ENCODE peak calls at places on chromosomes 3 and 15, in nine cellular contexts. K is lower leg skin; A is OCI-LY7; S is stimulated activated naive CD8-positive, alpha-beta T cell treated with anti-CD3 and anti-CD28 coated beads, Interleukin-15, amount 100 ng/mL, for 72 hours; W is NCI-H748 treated with DMSO at 0.1 percent for 48 hours; T is spleen; R is AG04450; I is activated CD8-positive, alpha-beta T cell treated with anti-CD3 and anti-CD28 coated beads for 36 hours; E is hypothalamus. H is an unnamed sample.

GRCh38 chr15:74460298-74460697 is 662 bp downstream of the UBL7 start:
- DNase-seq in I (no peak), W (no peak), T (no peak), A (peak; percentile 27), E (no peak), R (no peak), S (no peak), K (no peak), H (no peak)

GRCh38 chr3:172787019-172787418 is 36.5 kb downstream of the ECT2 start:
- DNase-seq in A (no peak), E (no peak), R (no peak), W (no peak), I (no peak), S (no peak), T (no peak), K (no peak), H (no peak)

GRCh38 chr3:23629181-23629893 is 176.4 kb upstream of the UBE2E1 start:
- DNase-seq in R (no peak), W (no peak), E (no peak), K (no peak), T (no peak), S (no peak), A (no peak), I (no peak), H (no peak)

GRCh38 chr3:160583451-160583850 is 18.1 kb upstream of the KPNA4 start:
- DNase-seq in T (no peak), A (no peak), S (no peak), E (no peak), R (no peak), K (no peak), I (no peak), W (no peak), H (no peak)

GRCh38 chr3:119413603-119414280 is 49.7 kb downstream of the TMEM39A start:
- DNase-seq in K (no peak), A (no peak), T (no peak), S (no peak), R (no peak), E (no peak), W (no peak), I (no peak), H (no peak)

GRCh38 chr3:48694610-48695051 is 8.9 kb upstream of the NCKIPSD start:
- DNase-seq in W (no peak), R (peak; percentile 51), E (peak; percentile 64), I (no peak), T (peak; percentile 47), K (peak; percentile 79), S (no peak), A (no peak), H (peak; percentile 65)

GRCh38 chr3:178443634-178444033 is 92.6 kb upstream of the KCNMB2 start:
- DNase-seq in A (no peak), E (no peak), I (no peak), K (no peak), R (no peak), W (no peak), T (no peak), S (no peak), H (no peak)

GRCh38 chr15:37070686-37071085 is 29.7 kb downstream of the MEIS2 start:
- DNase-seq in W (no peak), E (no peak), I (no peak), R (no peak), K (no peak), T (no peak), A (no peak), S (no peak), H (no peak)

GRCh38 chr3:115402651-115403050 is 220.7 kb upstream of the GAP43 start:
- DNase-seq in W (no peak), A (no peak), K (no peak), S (no peak), R (no peak), I (no peak), T (no peak), E (no peak), H (no peak)

GRCh38 chr3:125585595-125586223 is 9.6 kb downstream of the OSBPL11 start:
- DNase-seq in R (peak; percentile 66), E (peak; percentile 18), S (peak; percentile 18), A (peak; percentile 48), W (peak; percentile 48), I (peak; percentile 67), K (peak; percentile 39), T (no peak), H (peak; percentile 67)

GRCh38 chr3:106296111-106296510 is 427.3 kb upstream of the CBLB start:
- DNase-seq in S (no peak), E (no peak), K (no peak), A (no peak), W (no peak), T (no peak), R (no peak), I (no peak), H (no peak)

GRCh38 chr15:56040081-56041035 is 46.9 kb upstream of the NEDD4 start:
- DNase-seq in R (peak; percentile 92), T (no peak), A (no peak), K (peak; percentile 79), I (peak; percentile 55), W (no peak), S (no peak), E (peak; percentile 28), H (peak; percentile 48)